ENCODE peak calls at places on chromosomes 7 and 10, in seven cellular contexts. One of them, this sample, is unnamed.

GRCh38 chr10:8061274-8062211 is 7.1 kb downstream of the GATA3 start:
- DNase-seq in mesenchymal stem cell: no peak
- DNase-seq in mesendoderm: peak; percentile 90
- DNase-seq in H9: no peak
- DNase-seq in neuronal stem cell: peak; percentile 26
- DNase-seq in IMR-90: no peak
- DNase-seq in H1: no peak
- DNase-seq in this sample: peak; percentile 32

GRCh38 chr7:45000096-45001032 is at the start of gene CCM2:
- DNase-seq in H1: no peak
- DNase-seq in neuronal stem cell: no peak
- DNase-seq in mesenchymal stem cell: peak; percentile 46
- DNase-seq in mesendoderm: peak; percentile 49
- DNase-seq in H9: no peak
- DNase-seq in IMR-90: peak; percentile 32
- DNase-seq in this sample: peak; percentile 45

GRCh38 chr7:146635200-146636032 is 518.8 kb downstream of the CNTNAP2 start:
- DNase-seq in neuronal stem cell: peak; percentile 18
- DNase-seq in mesenchymal stem cell: no peak
- DNase-seq in H1: no peak
- DNase-seq in IMR-90: no peak
- DNase-seq in mesendoderm: peak; percentile 33
- DNase-seq in H9: peak; percentile 23
- DNase-seq in this sample: no peak

GRCh38 chr7:151682831-151683614 is 163.3 kb upstream of the RHEB start:
- DNase-seq in mesenchymal stem cell: no peak
- DNase-seq in IMR-90: no peak
- DNase-seq in mesendoderm: no peak
- DNase-seq in H1: no peak
- DNase-seq in neuronal stem cell: no peak
- DNase-seq in H9: no peak
- DNase-seq in this sample: peak; percentile 95

GRCh38 chr7:44112231-44112996 is 8.3 kb downstream of the AEBP1 start:
- DNase-seq in mesendoderm: no peak
- DNase-seq in H1: no peak
- DNase-seq in H9: no peak
- DNase-seq in neuronal stem cell: no peak
- DNase-seq in IMR-90: no peak
- DNase-seq in mesenchymal stem cell: no peak
- DNase-seq in this sample: peak; percentile 73

GRCh38 chr7:44460325-44460724 is 30.1 kb downstream of the NUDCD3 start:
- DNase-seq in mesendoderm: no peak
- DNase-seq in IMR-90: no peak
- DNase-seq in H1: no peak
- DNase-seq in mesenchymal stem cell: no peak
- DNase-seq in H9: no peak
- DNase-seq in neuronal stem cell: no peak
- DNase-seq in this sample: no peak

GRCh38 chr10:15348579-15348978 is 22.5 kb downstream of the FAM171A1 start:
- DNase-seq in mesenchymal stem cell: no peak
- DNase-seq in H1: no peak
- DNase-seq in H9: no peak
- DNase-seq in IMR-90: peak; percentile 41
- DNase-seq in mesendoderm: no peak
- DNase-seq in neuronal stem cell: no peak
- DNase-seq in this sample: no peak

GRCh38 chr7:105241198-105241597 is 147.5 kb downstream of the SRPK2 start:
- DNase-seq in mesenchymal stem cell: no peak
- DNase-seq in H1: no peak
- DNase-seq in mesendoderm: no peak
- DNase-seq in IMR-90: no peak
- DNase-seq in neuronal stem cell: no peak
- DNase-seq in H9: no peak
- DNase-seq in this sample: no peak

GRCh38 chr10:75367098-75367497 is 34.5 kb downstream of the ZNF503 start:
- DNase-seq in H9: no peak
- DNase-seq in mesenchymal stem cell: no peak
- DNase-seq in H1: no peak
- DNase-seq in IMR-90: no peak
- DNase-seq in neuronal stem cell: no peak
- DNase-seq in mesendoderm: no peak
- DNase-seq in this sample: no peak

GRCh38 chr7:128406147-128406985 is 3.4 kb downstream of the IMPDH1 start:
- DNase-seq in H1: peak; percentile 60
- DNase-seq in mesendoderm: peak; percentile 18
- DNase-seq in mesenchymal stem cell: no peak
- DNase-seq in neuronal stem cell: no peak
- DNase-seq in H9: peak; percentile 53
- DNase-seq in IMR-90: no peak
- DNase-seq in this sample: no peak

GRCh38 chr7:103574536-103574935 is 128.5 kb upstream of the SLC26A5 start:
- DNase-seq in mesenchymal stem cell: no peak
- DNase-seq in IMR-90: no peak
- DNase-seq in mesendoderm: no peak
- DNase-seq in H1: no peak
- DNase-seq in neuronal stem cell: no peak
- DNase-seq in H9: no peak
- DNase-seq in this sample: no peak

GRCh38 chr10:71621263-71621751 is 98.3 kb downstream of the C10orf105 start:
- DNase-seq in H1: no peak
- DNase-seq in H9: peak; percentile 62
- DNase-seq in mesendoderm: peak; percentile 88
- DNase-seq in neuronal stem cell: no peak
- DNase-seq in mesenchymal stem cell: peak; percentile 15
- DNase-seq in IMR-90: no peak
- DNase-seq in this sample: no peak

GRCh38 chr10:69838853-69839252 is 37.1 kb downstream of the COL13A1 start:
- DNase-seq in H1: no peak
- DNase-seq in neuronal stem cell: no peak
- DNase-seq in mesendoderm: peak; percentile 61
- DNase-seq in H9: no peak
- DNase-seq in mesenchymal stem cell: peak; percentile 69
- DNase-seq in IMR-90: peak; percentile 48
- DNase-seq in this sample: peak; percentile 48

GRCh38 chr10:86311176-86311575 is 55.4 kb downstream of the GRID1 start:
- DNase-seq in mesenchymal stem cell: no peak
- DNase-seq in neuronal stem cell: no peak
- DNase-seq in IMR-90: no peak
- DNase-seq in H1: no peak
- DNase-seq in mesendoderm: no peak
- DNase-seq in H9: peak; percentile 15
- DNase-seq in this sample: no peak

GRCh38 chr7:114109299-114109698 is 190.5 kb upstream of the PPP1R3A start:
- DNase-seq in neuronal stem cell: no peak
- DNase-seq in IMR-90: no peak
- DNase-seq in mesendoderm: no peak
- DNase-seq in H1: no peak
- DNase-seq in mesenchymal stem cell: no peak
- DNase-seq in H9: no peak
- DNase-seq in this sample: no peak

GRCh38 chr7:42151309-42151708 is 85.7 kb downstream of the GLI3 start:
- DNase-seq in neuronal stem cell: no peak
- DNase-seq in mesendoderm: no peak
- DNase-seq in H9: no peak
- DNase-seq in H1: no peak
- DNase-seq in mesenchymal stem cell: peak; percentile 78
- DNase-seq in IMR-90: peak; percentile 71
- DNase-seq in this sample: no peak

GRCh38 chr10:96638120-96638519 is 51.3 kb upstream of the TM9SF3 start:
- DNase-seq in mesendoderm: no peak
- DNase-seq in IMR-90: no peak
- DNase-seq in mesenchymal stem cell: no peak
- DNase-seq in H1: no peak
- DNase-seq in H9: no peak
- DNase-seq in neuronal stem cell: no peak
- DNase-seq in this sample: no peak

GRCh38 chr10:31819393-31819820 is 109.2 kb downstream of the ARHGAP12 start:
- DNase-seq in H9: no peak
- DNase-seq in H1: no peak
- DNase-seq in mesendoderm: peak; percentile 14
- DNase-seq in mesenchymal stem cell: no peak
- DNase-seq in IMR-90: no peak
- DNase-seq in neuronal stem cell: no peak
- DNase-seq in this sample: peak; percentile 43

GRCh38 chr10:1657500-1657899 is 79.8 kb downstream of the ADARB2 start:
- DNase-seq in H9: no peak
- DNase-seq in mesendoderm: peak; percentile 13
- DNase-seq in IMR-90: no peak
- DNase-seq in neuronal stem cell: no peak
- DNase-seq in mesenchymal stem cell: no peak
- DNase-seq in H1: no peak
- DNase-seq in this sample: no peak

GRCh38 chr10:69508738-69509340 is 57.6 kb downstream of the TSPAN15 start:
- DNase-seq in H1: no peak
- DNase-seq in neuronal stem cell: no peak
- DNase-seq in mesenchymal stem cell: no peak
- DNase-seq in mesendoderm: no peak
- DNase-seq in IMR-90: no peak
- DNase-seq in H9: no peak
- DNase-seq in this sample: no peak

GRCh38 chr7:131555565-131556054 is 818 bp downstream of the PODXL start:
- DNase-seq in IMR-90: no peak
- DNase-seq in H1: no peak
- DNase-seq in neuronal stem cell: no peak
- DNase-seq in H9: no peak
- DNase-seq in mesendoderm: no peak
- DNase-seq in mesenchymal stem cell: no peak
- DNase-seq in this sample: no peak

GRCh38 chr7:131556055-131556911 is at the start of gene PODXL:
- DNase-seq in IMR-90: peak; percentile 17
- DNase-seq in mesenchymal stem cell: peak; percentile 48
- DNase-seq in mesendoderm: peak; percentile 83
- DNase-seq in H9: peak; percentile 82
- DNase-seq in neuronal stem cell: peak; percentile 75
- DNase-seq in H1: peak; percentile 83
- DNase-seq in this sample: peak; percentile 14

GRCh38 chr7:131556912-131557457 is 557 bp upstream of the PODXL start:
- DNase-seq in mesenchymal stem cell: no peak
- DNase-seq in neuronal stem cell: no peak
- DNase-seq in IMR-90: no peak
- DNase-seq in H1: peak; percentile 83
- DNase-seq in H9: peak; percentile 69
- DNase-seq in mesendoderm: peak; percentile 70
- DNase-seq in this sample: no peak

GRCh38 chr7:131560061-131560460 is 3.6 kb upstream of the PODXL start:
- DNase-seq in mesenchymal stem cell: no peak
- DNase-seq in neuronal stem cell: no peak
- DNase-seq in mesendoderm: no peak
- DNase-seq in H9: no peak
- DNase-seq in H1: no peak
- DNase-seq in IMR-90: no peak
- DNase-seq in this sample: peak; percentile 83

DNA sequence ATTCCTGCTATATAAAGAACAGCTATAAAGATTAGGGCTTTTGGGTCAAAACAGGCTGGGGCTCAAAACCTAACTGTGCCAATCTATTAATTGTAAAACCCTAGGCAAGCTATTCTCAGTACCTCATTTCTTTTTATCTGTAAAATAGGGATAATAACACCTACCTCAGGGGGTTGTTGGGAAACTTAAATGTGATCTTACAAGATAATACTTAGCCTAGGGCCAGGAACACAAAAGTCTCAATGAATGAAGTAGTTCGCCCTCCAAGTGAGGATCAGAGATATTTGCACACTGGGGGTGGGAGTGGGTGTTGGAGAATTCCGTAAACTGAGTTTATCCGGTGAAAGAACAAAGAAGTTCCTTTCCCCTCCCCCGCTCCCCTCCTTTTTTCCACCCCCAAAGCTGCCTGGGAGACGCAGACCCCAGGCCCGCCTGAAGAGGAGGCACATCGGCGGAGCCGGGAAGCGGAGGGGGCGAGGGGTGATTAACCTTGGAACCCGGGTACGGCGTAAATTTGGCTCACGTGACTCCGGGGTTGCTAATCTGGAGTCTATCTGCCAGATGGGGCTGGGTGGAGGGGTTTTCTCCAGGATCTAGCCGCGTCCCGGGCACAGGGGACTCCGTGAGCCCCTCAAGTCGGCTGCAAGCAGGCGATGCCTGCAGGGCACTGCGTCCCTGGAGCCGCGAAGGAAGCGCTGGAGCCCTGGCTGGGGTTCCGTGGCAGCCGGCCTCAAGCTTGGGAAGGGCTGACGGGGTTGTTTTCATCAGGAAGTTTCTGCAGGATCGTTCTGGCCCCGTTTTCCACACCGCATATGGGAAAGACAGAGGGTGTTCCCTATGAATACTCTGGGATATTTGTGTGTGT is 1.3 kb upstream of the PODXL start:
- DNase-seq in mesendoderm: peak; percentile 94
- DNase-seq in neuronal stem cell: peak; percentile 65
- DNase-seq in H1: peak; percentile 91
- DNase-seq in H9: peak; percentile 85
- DNase-seq in IMR-90: no peak
- DNase-seq in mesenchymal stem cell: peak; percentile 19
- DNase-seq in this sample: peak; percentile 66
- H3K4ac ChIP-seq in mesendoderm: peak overlapping the region; percentile 40
- H3K4ac ChIP-seq in neuronal stem cell: no peak overlapping the region
- H3K4ac ChIP-seq in H1: no peak overlapping the region
- H3K4ac ChIP-seq in H9: no peak overlapping the region
- H3K4ac ChIP-seq in IMR-90: no peak overlapping the region
- H3K4ac ChIP-seq in mesenchymal stem cell: no peak overlapping the region
- H3K4ac ChIP-seq in this sample: peak overlapping the region; percentile 49

DNA sequence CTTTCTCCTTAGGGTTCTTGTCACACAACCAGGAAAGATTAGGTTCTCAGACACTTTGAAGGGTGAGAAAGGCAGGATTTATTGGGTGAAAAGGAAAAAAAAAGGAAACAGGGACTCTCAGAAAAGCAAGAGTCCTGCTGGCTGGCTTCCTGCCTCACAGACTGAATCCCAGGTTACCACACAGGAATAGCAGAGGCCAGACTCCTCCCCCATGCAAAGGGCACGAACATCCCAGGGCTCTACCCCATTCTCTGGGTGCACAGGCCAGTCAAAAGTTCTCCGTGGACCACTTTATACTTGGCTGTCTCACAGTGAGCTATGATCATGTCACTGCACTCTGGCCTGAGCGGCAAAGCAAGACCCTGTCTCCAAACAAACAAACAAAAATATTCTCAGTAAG is 42.6 kb downstream of the HOXA1 start:
- DNase-seq in IMR-90: no peak
- DNase-seq in neuronal stem cell: no peak
- DNase-seq in mesenchymal stem cell: no peak
- DNase-seq in H9: peak; percentile 39
- DNase-seq in mesendoderm: peak; percentile 16
- DNase-seq in H1: no peak
- DNase-seq in this sample: no peak
- H3K4ac ChIP-seq in IMR-90: no peak overlapping the region
- H3K4ac ChIP-seq in neuronal stem cell: no peak overlapping the region
- H3K4ac ChIP-seq in mesenchymal stem cell: no peak overlapping the region
- H3K4ac ChIP-seq in H9: no peak overlapping the region
- H3K4ac ChIP-seq in mesendoderm: no peak overlapping the region
- H3K4ac ChIP-seq in H1: no peak overlapping the region
- H3K4ac ChIP-seq in this sample: no peak overlapping the region

GRCh38 chr7:147913239-147913638 is 677.3 kb upstream of the C7orf33 start:
- DNase-seq in H1: no peak
- DNase-seq in IMR-90: no peak
- DNase-seq in mesenchymal stem cell: no peak
- DNase-seq in H9: no peak
- DNase-seq in mesendoderm: no peak
- DNase-seq in neuronal stem cell: no peak
- DNase-seq in this sample: no peak
- H3K4ac ChIP-seq in H1: no peak overlapping the region
- H3K4ac ChIP-seq in IMR-90: no peak overlapping the region
- H3K4ac ChIP-seq in mesenchymal stem cell: no peak overlapping the region
- H3K4ac ChIP-seq in H9: no peak overlapping the region
- H3K4ac ChIP-seq in mesendoderm: no peak overlapping the region
- H3K4ac ChIP-seq in neuronal stem cell: no peak overlapping the region
- H3K4ac ChIP-seq in this sample: no peak overlapping the region

GRCh38 chr7:11141541-11141940 is 167.9 kb downstream of the PHF14 start:
- DNase-seq in neuronal stem cell: no peak
- DNase-seq in H9: no peak
- DNase-seq in IMR-90: no peak
- DNase-seq in H1: no peak
- DNase-seq in mesendoderm: no peak
- DNase-seq in mesenchymal stem cell: no peak
- DNase-seq in this sample: no peak
- H3K4ac ChIP-seq in neuronal stem cell: no peak overlapping the region
- H3K4ac ChIP-seq in H9: no peak overlapping the region
- H3K4ac ChIP-seq in IMR-90: no peak overlapping the region
- H3K4ac ChIP-seq in H1: no peak overlapping the region
- H3K4ac ChIP-seq in mesendoderm: no peak overlapping the region
- H3K4ac ChIP-seq in mesenchymal stem cell: no peak overlapping the region
- H3K4ac ChIP-seq in this sample: no peak overlapping the region

This sample was measured in trophoblast cell.